ENCODE peak calls at places on chromosomes 16 and 17, in seven cellular contexts. J, M, U, L, H, V and P are unnamed samples.
A peak's percentile ranks its signal among the peaks of the same experiment; 100 is the strongest.

GRCh38 chr17:44122825-44123355 is 551 bp downstream of the HDAC5 start:
- DNase-seq in L (no peak), U (no peak), J (no peak), M (peak; percentile 36), V (no peak), H (no peak), P (no peak)

GRCh38 chr17:82674656-82675475 is 23.6 kb downstream of the RAB40B start:
- DNase-seq in V (peak; percentile 36), H (peak; percentile 57), J (peak; percentile 26), M (peak; percentile 26), L (no peak), U (no peak), P (no peak)

GRCh38 chr17:16818821-16819683 is 129.0 kb downstream of the CCDC144A start:
- DNase-seq in V (no peak), U (no peak), M (no peak), H (no peak), J (no peak), L (no peak), P (no peak)

GRCh38 chr16:55494994-55495421 is 13.9 kb upstream of the LPCAT2 start:
- DNase-seq in L (no peak), U (no peak), V (no peak), J (no peak), H (peak; percentile 77), M (no peak), P (peak; percentile 75)

GRCh38 chr17:66441012-66441703 is 138.7 kb downstream of the PRKCA start:
- DNase-seq in M (peak; percentile 91), L (no peak), H (no peak), V (no peak), J (no peak), U (no peak), P (no peak)

GRCh38 chr17:21452377-21453143 is 76.4 kb downstream of the KCNJ12 start:
- DNase-seq in V (peak; percentile 61), L (peak; percentile 83), M (peak; percentile 5), U (peak; percentile 47), H (peak; percentile 66), J (peak; percentile 72), P (peak; percentile 80)

GRCh38 chr17:50560931-50561750 is 626 bp downstream of the CACNA1G start:
- DNase-seq in J (no peak), M (no peak), V (peak; percentile 77), L (no peak), U (no peak), H (no peak), P (no peak)

GRCh38 chr17:18248300-18248731 is 10.2 kb downstream of the FLII start:
- DNase-seq in L (no peak), J (peak; percentile 66), M (peak; percentile 81), U (peak; percentile 66), H (peak; percentile 60), V (peak; percentile 76), P (peak; percentile 81)

GRCh38 chr16:88439016-88439415 is 14.1 kb upstream of the ZFPM1 start:
- DNase-seq in U (no peak), J (no peak), L (no peak), M (no peak), H (no peak), V (no peak), P (no peak)

GRCh38 chr17:82051776-82052637 is at the start of the genes GPS1 and RFNG:
- DNase-seq in J (peak; percentile 89), M (peak; percentile 87), L (peak; percentile 96), U (peak; percentile 74), V (peak; percentile 85), H (peak; percentile 68), P (peak; percentile 84)

GRCh38 chr17:30388321-30389179 is 9.8 kb downstream of the CPD start:
- DNase-seq in J (no peak), V (no peak), U (no peak), L (no peak), M (no peak), H (no peak), P (no peak)

GRCh38 chr16:88382491-88383400 is at the start of gene ZNF469:
- DNase-seq in H (no peak), U (no peak), V (peak; percentile 62), M (no peak), J (peak; percentile 52), L (peak; percentile 73), P (peak; percentile 60)

GRCh38 chr16:12225282-12225681 is 248.7 kb downstream of the SNX29 start:
- DNase-seq in L (no peak), M (no peak), V (no peak), J (no peak), H (no peak), U (no peak), P (no peak)

GRCh38 chr16:85642762-85643281 is 29.7 kb downstream of the GSE1 start:
- DNase-seq in L (no peak), U (no peak), H (no peak), V (no peak), J (no peak), M (no peak), P (no peak)

GRCh38 chr17:83160443-83161297 is 81.3 kb downstream of the METRNL start:
- DNase-seq in V (no peak), J (no peak), H (no peak), U (peak; percentile 5), M (no peak), L (peak; percentile 69), P (peak; percentile 54)

GRCh38 chr16:61042736-61043135 is 993.5 kb downstream of the CDH8 start:
- DNase-seq in M (peak; percentile 7), U (no peak), J (no peak), V (no peak), H (no peak), L (no peak), P (no peak)

GRCh38 chr16:5756969-5757368 is 659.4 kb upstream of the EEF2KMT start:
- DNase-seq in U (no peak), J (no peak), V (no peak), H (no peak), M (no peak), L (no peak), P (no peak)

GRCh38 chr16:11964761-11965539 is at the start of gene TNFRSF17:
- DNase-seq in U (no peak), H (no peak), M (peak; percentile 93), L (no peak), J (no peak), V (no peak), P (no peak)